ENCODE peak calls at places on chromosomes 16 and 17, in four cellular contexts. B is H9, W is IMR-90, X is ovary. K is an unnamed sample.

GRCh38 chr16:51302042-51302441 is 151.0 kb upstream of the SALL1 start:
- DNase-seq in B (no peak), W (no peak), X (no peak), K (no peak)

GRCh38 chr17:82616021-82616703 is 32.1 kb downstream of the WDR45B start:
- DNase-seq in B (no peak), W (no peak), X (no peak), K (no peak)

GRCh38 chr17:40915199-40915661 is 22.2 kb downstream of the KRT23 start:
- DNase-seq in B (no peak), W (peak; percentile 98), X (no peak), K (no peak)

GRCh38 chr16:87895641-87896141 is 26.4 kb upstream of the SLC7A5 start:
- DNase-seq in B (no peak), W (peak; percentile 52), X (no peak), K (no peak)

GRCh38 chr16:29974291-29975133 is 844 bp downstream of the TAOK2 start:
- DNase-seq in B (no peak), W (peak; percentile 12), X (peak; percentile 57), K (no peak)

GRCh38 chr17:57927048-57927723 is 28.0 kb downstream of the CUEDC1 start:
- DNase-seq in B (no peak), W (peak; percentile 82), X (no peak), K (no peak)

GRCh38 chr16:75112281-75113045 is 4.1 kb downstream of the LDHD start:
- DNase-seq in B (no peak), W (no peak), X (peak; percentile 53), K (no peak)

GRCh38 chr17:59830846-59831486 is 61.8 kb downstream of the TUBD1 start:
- DNase-seq in B (no peak), W (no peak), X (no peak), K (no peak)

GRCh38 chr16:21264226-21265036 is 13.7 kb downstream of the CRYM start:
- DNase-seq in B (no peak), W (no peak), X (no peak), K (no peak)

GRCh38 chr16:71854369-71854948 is 8.7 kb downstream of the ATXN1L start:
- DNase-seq in B (no peak), W (no peak), X (no peak), K (no peak)

GRCh38 chr17:78753316-78754250 is 28.5 kb downstream of the CYTH1 start:
- DNase-seq in B (no peak), W (peak; percentile 43), X (no peak), K (no peak)

GRCh38 chr17:59837362-59838195 is 55.2 kb downstream of the TUBD1 start:
- DNase-seq in B (peak; percentile 89), W (peak; percentile 100), X (no peak), K (peak; percentile 82)

GRCh38 chr16:50252082-50252611 is 14.2 kb upstream of the ADCY7 start:
- DNase-seq in B (no peak), W (no peak), X (peak; percentile 30), K (peak; percentile 57)

GRCh38 chr16:89034573-89034961 is 57.6 kb upstream of the CBFA2T3 start:
- DNase-seq in B (no peak), W (no peak), X (no peak), K (no peak)

GRCh38 chr17:34725740-34726139 is 146.4 kb downstream of the TMEM132E start:
- DNase-seq in B (peak; percentile 3), W (no peak), X (no peak), K (no peak)

GRCh38 chr16:87945351-87946042 is 5.7 kb upstream of the BANP start:
- DNase-seq in B (peak; percentile 68), W (peak; percentile 83), X (peak; percentile 83), K (peak; percentile 87)

GRCh38 chr16:372584-372983 is 2.2 kb upstream of the MRPL28 start:
- DNase-seq in B (no peak), W (no peak), X (no peak), K (no peak)

GRCh38 chr16:23524886-23525285 is 14.6 kb upstream of the GGA2 start:
- DNase-seq in B (no peak), W (no peak), X (no peak), K (no peak)

GRCh38 chr17:56481654-56482053 is 111.8 kb upstream of the NOG start:
- DNase-seq in B (no peak), W (peak; percentile 7), X (no peak), K (no peak)

GRCh38 chr16:79679334-79679733 is 78.8 kb upstream of the MAF start:
- DNase-seq in B (no peak), W (no peak), X (no peak), K (no peak)

GRCh38 chr16:53052519-53053501 is at the start of gene CHD9NB:
- DNase-seq in B (no peak), W (peak; percentile 86), X (no peak), K (no peak)

DNA sequence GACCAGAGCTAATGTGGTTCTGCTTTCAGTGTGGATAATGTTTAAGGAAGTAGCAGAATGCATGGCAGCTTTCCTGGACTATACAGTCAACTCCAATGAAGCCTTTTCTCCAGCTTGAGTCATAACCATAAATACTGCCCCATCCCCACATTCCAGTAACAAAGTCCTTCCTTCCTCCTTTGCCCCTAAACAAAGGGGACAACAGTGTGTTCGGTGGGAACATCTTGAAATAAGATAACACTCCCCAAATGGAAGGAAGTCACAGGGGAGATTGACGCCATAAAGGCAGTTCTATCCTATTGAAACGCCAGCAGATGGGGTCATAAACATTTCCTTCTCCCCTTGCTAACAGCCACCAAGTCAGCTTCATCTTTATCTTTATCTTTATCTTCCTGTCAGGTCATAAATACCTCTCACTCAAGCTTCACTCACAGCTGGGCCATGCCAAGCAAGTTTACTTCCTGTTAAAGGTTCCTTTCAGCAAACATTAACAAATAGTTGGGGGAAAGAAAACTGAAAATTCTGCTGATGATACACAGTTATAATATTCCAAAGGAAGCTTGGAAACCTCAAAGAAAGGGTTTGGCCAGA is 136.7 kb downstream of the SNX11 start:
- DNase-seq in B (no peak), W (peak; percentile 29), X (no peak), K (no peak)
- TF ChIP-seq CTCF in B (no peak), W (no peak), X (no peak), K (no peak)

GRCh38 chr16:67558859-67559258 is 3.5 kb upstream of the CTCF start:
- DNase-seq in B (no peak), W (no peak), X (no peak), K (no peak)
- H3K4me1 ChIP-seq in B (peaks cover 3% of the 10 kb centered on the region), W (peaks cover 11% of the 10 kb centered on the region), X (no peaks in the 10 kb centered on the region), K (no peaks in the 10 kb centered on the region)

GRCh38 chr17:55410722-55411462 is 10.7 kb downstream of the MMD start:
- DNase-seq in B (no peak), W (no peak), X (no peak), K (no peak)

GRCh38 chr17:55405600-55405999 is 16.0 kb downstream of the MMD start:
- DNase-seq in B (no peak), W (no peak), X (no peak), K (no peak)

GRCh38 chr17:55407641-55408566 is 13.7 kb downstream of the MMD start:
- DNase-seq in B (no peak), W (no peak), X (no peak), K (no peak)

GRCh38 chr17:55411463-55411855 is 10.2 kb downstream of the MMD start:
- DNase-seq in B (no peak), W (no peak), X (no peak), K (no peak)

DNA sequence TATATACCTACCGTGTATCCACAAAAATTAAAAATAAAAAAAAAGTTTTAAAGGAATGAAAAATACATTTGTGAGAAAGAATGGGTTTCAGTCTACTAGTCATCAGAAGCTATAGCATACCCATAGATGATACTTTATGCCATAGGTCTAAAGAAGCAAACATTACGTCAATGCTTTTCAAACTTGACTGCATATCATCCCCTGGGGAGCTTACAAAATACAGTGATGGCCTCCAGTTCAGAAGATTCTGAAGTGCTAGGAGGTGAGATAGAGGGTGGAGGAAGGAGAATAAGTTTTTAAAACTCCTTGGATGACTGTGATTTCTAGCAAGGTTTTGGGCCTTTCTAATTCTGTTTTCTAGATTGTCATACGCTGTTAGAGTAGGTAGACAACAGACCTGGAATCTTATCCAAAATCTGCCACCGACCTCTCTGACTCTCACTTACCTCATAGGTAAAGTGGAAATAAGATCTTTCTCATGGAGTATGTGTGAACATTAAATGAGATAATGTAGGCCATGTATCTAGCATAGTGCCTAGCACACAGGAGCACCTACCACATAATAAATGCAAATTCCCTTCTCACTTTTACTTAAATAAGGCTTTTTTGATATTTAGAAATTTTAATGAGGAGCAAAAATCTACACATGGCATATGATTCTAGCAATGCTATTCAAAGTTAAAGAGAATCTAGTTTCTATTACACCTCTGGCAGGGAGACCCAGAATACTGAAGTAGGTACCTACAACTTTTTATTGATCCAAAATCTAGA is 12.4 kb downstream of the MMD start:
- DNase-seq in B (no peak), W (no peak), X (no peak), K (no peak)
- H3K27ac ChIP-seq in B (no peak overlapping the region), W (no peak overlapping the region), X (no peak overlapping the region), K (no peak overlapping the region)

DNA sequence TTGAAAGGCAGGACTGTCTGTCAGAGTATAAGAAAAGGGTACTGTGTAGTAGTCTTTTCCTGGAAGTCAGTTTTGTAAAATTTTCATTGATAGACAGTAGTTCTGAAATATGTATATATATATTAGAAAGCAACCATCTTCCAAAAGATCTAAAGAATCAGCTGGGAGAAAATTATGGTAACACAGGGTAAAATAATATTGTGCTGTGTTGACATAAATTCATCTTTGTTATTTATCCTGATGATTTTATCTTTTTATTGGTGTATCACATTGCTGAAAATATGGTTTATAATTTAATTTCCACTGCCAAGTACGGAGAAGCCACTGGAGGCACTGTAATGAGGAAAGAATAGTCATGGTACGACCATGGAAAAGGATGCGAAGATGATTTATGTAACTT is 324.9 kb downstream of the CA10 start:
- DNase-seq in B (no peak), W (no peak), X (no peak), K (no peak)
- TF ChIP-seq CTCF in B (no peak), W (no peak), X (no peak), K (no peak)

GRCh38 chr17:73632513-73632912 is 11.7 kb downstream of the SDK2 start:
- DNase-seq in B (no peak), W (no peak), X (no peak), K (no peak)

GRCh38 chr17:73630957-73631595 is 13.2 kb downstream of the SDK2 start:
- DNase-seq in B (no peak), W (no peak), X (no peak), K (no peak)

GRCh38 chr17:73634629-73635028 is 9.6 kb downstream of the SDK2 start:
- DNase-seq in B (no peak), W (no peak), X (no peak), K (no peak)

GRCh38 chr17:73635101-73635767 is 9.0 kb downstream of the SDK2 start:
- DNase-seq in B (no peak), W (no peak), X (no peak), K (no peak)

DNA sequence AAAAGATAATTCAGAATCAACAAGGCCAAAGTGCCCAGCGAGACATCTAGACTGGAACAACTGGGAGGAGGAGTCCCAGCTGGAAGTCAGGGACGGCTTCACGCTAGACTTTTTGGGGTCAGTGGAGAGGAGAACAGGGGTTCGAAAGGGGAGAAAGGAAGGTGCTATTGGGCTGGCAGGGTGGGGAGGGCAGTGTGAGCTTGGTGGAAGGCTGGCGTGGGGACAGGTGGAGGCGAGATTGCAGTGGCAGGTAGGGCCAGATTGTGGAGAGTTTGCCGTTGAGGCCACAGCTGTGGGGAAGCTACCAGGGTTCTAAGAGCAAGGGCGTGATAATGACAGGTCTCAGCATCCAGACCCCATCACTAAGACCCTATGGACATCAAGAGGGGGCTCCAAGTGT is 10.5 kb downstream of the SDK2 start:
- DNase-seq in B (no peak), W (no peak), X (no peak), K (no peak)
- H3K4me1 ChIP-seq in B (no peaks in the 10 kb centered on the region), W (no peaks in the 10 kb centered on the region), X (no peaks in the 10 kb centered on the region), K (no peaks in the 10 kb centered on the region)

K was measured in right atrium auricular region.